ENCODE peak calls at places on chromosomes 5 and 9, in nine cellular contexts. One of them, this sample, is unnamed.

GRCh38 chr9:76576344-76576743 is 117.4 kb downstream of the GCNT1 start:
- DNase-seq in astrocyte of the cerebellum: peak
- DNase-seq in AG04450: no peak
- DNase-seq in foreskin fibroblast: peak
- DNase-seq in A549: no peak
- DNase-seq in NT2/D1: no peak
- DNase-seq in tibial artery: no peak
- DNase-seq in fibroblast of pulmonary artery: peak
- DNase-seq in heart right ventricle: no peak
- DNase-seq in this sample: peak

GRCh38 chr5:171840701-171841522 is 55.3 kb downstream of the SMIM23 start:
- DNase-seq in astrocyte of the cerebellum: no peak
- DNase-seq in A549: no peak
- DNase-seq in NT2/D1: no peak
- DNase-seq in foreskin fibroblast: no peak
- DNase-seq in heart right ventricle: no peak
- DNase-seq in tibial artery: no peak
- DNase-seq in fibroblast of pulmonary artery: no peak
- DNase-seq in AG04450: no peak
- DNase-seq in this sample: no peak

GRCh38 chr5:134142088-134142487 is 27.6 kb downstream of the TCF7 start:
- DNase-seq in astrocyte of the cerebellum: no peak
- DNase-seq in heart right ventricle: no peak
- DNase-seq in tibial artery: peak
- DNase-seq in A549: no peak
- DNase-seq in fibroblast of pulmonary artery: no peak
- DNase-seq in AG04450: no peak
- DNase-seq in NT2/D1: no peak
- DNase-seq in foreskin fibroblast: no peak
- DNase-seq in this sample: no peak

GRCh38 chr9:112348993-112349333 is 15.5 kb upstream of the PTBP3 start:
- DNase-seq in AG04450: no peak
- DNase-seq in astrocyte of the cerebellum: no peak
- DNase-seq in foreskin fibroblast: no peak
- DNase-seq in fibroblast of pulmonary artery: no peak
- DNase-seq in tibial artery: no peak
- DNase-seq in heart right ventricle: no peak
- DNase-seq in NT2/D1: no peak
- DNase-seq in A549: no peak
- DNase-seq in this sample: no peak

GRCh38 chr9:127351182-127352166 is 45.5 kb upstream of the SLC2A8 start:
- DNase-seq in NT2/D1: no peak
- DNase-seq in heart right ventricle: no peak
- DNase-seq in fibroblast of pulmonary artery: no peak
- DNase-seq in astrocyte of the cerebellum: no peak
- DNase-seq in tibial artery: no peak
- DNase-seq in A549: no peak
- DNase-seq in AG04450: no peak
- DNase-seq in foreskin fibroblast: no peak
- DNase-seq in this sample: no peak

GRCh38 chr5:6540111-6540830 is 91.6 kb downstream of the UBE2QL1 start:
- DNase-seq in astrocyte of the cerebellum: no peak
- DNase-seq in tibial artery: no peak
- DNase-seq in foreskin fibroblast: no peak
- DNase-seq in AG04450: no peak
- DNase-seq in A549: no peak
- DNase-seq in fibroblast of pulmonary artery: no peak
- DNase-seq in NT2/D1: no peak
- DNase-seq in heart right ventricle: no peak
- DNase-seq in this sample: no peak

GRCh38 chr5:80070338-80071056 is 35.3 kb downstream of the THBS4 start:
- DNase-seq in tibial artery: no peak
- DNase-seq in NT2/D1: no peak
- DNase-seq in heart right ventricle: no peak
- DNase-seq in fibroblast of pulmonary artery: no peak
- DNase-seq in foreskin fibroblast: peak
- DNase-seq in astrocyte of the cerebellum: no peak
- DNase-seq in A549: no peak
- DNase-seq in AG04450: no peak
- DNase-seq in this sample: no peak

GRCh38 chr5:120926471-120926870 is 462.4 kb downstream of the PRR16 start:
- DNase-seq in foreskin fibroblast: no peak
- DNase-seq in NT2/D1: no peak
- DNase-seq in astrocyte of the cerebellum: no peak
- DNase-seq in A549: no peak
- DNase-seq in heart right ventricle: no peak
- DNase-seq in AG04450: no peak
- DNase-seq in fibroblast of pulmonary artery: no peak
- DNase-seq in tibial artery: no peak
- DNase-seq in this sample: no peak

GRCh38 chr9:6133346-6134063 is 82.1 kb upstream of the IL33 start:
- DNase-seq in NT2/D1: no peak
- DNase-seq in fibroblast of pulmonary artery: no peak
- DNase-seq in AG04450: no peak
- DNase-seq in A549: no peak
- DNase-seq in astrocyte of the cerebellum: peak
- DNase-seq in foreskin fibroblast: no peak
- DNase-seq in heart right ventricle: no peak
- DNase-seq in tibial artery: no peak
- DNase-seq in this sample: no peak

GRCh38 chr5:18270635-18271338 is 636.5 kb downstream of the TAF11L14 start:
- DNase-seq in heart right ventricle: no peak
- DNase-seq in NT2/D1: no peak
- DNase-seq in astrocyte of the cerebellum: peak
- DNase-seq in foreskin fibroblast: no peak
- DNase-seq in AG04450: no peak
- DNase-seq in tibial artery: no peak
- DNase-seq in fibroblast of pulmonary artery: no peak
- DNase-seq in A549: no peak
- DNase-seq in this sample: no peak

GRCh38 chr9:18543406-18543965 is 69.5 kb downstream of the ADAMTSL1 start:
- DNase-seq in heart right ventricle: no peak
- DNase-seq in tibial artery: no peak
- DNase-seq in NT2/D1: no peak
- DNase-seq in fibroblast of pulmonary artery: peak
- DNase-seq in foreskin fibroblast: peak
- DNase-seq in astrocyte of the cerebellum: peak
- DNase-seq in AG04450: peak
- DNase-seq in A549: no peak
- DNase-seq in this sample: peak

GRCh38 chr5:176596689-176597416 is 13.1 kb downstream of the GPRIN1 start:
- DNase-seq in heart right ventricle: peak
- DNase-seq in A549: no peak
- DNase-seq in tibial artery: no peak
- DNase-seq in foreskin fibroblast: peak
- DNase-seq in AG04450: no peak
- DNase-seq in fibroblast of pulmonary artery: peak
- DNase-seq in NT2/D1: no peak
- DNase-seq in astrocyte of the cerebellum: no peak
- DNase-seq in this sample: no peak

DNA sequence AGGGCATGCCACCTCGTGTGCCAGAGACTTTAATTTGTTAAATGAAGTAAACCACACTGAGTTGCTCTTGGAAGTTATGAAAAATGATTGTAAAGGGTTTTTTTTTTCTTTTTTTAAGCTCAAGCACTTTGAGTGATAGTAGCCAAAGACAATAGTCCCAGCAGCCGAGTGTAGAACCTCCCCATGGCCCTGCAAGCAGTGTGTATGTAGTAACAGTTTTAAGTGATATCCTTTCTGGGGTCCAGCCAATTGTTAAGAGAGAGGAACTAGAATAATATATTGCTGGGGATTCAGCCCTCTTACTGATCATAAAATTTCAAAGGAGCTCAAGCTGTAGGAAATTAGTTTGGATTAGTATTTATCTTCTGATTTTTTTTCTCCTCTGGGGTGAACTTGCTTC is 43.1 kb downstream of the NPR3 start:
- DNase-seq in fibroblast of pulmonary artery: no peak
- DNase-seq in NT2/D1: no peak
- DNase-seq in astrocyte of the cerebellum: no peak
- DNase-seq in AG04450: no peak
- DNase-seq in foreskin fibroblast: no peak
- DNase-seq in tibial artery: no peak
- DNase-seq in heart right ventricle: no peak
- DNase-seq in A549: no peak
- DNase-seq in this sample: no peak
- H3K4me3 ChIP-seq in fibroblast of pulmonary artery: no peak
- H3K4me3 ChIP-seq in NT2/D1: no peak
- H3K4me3 ChIP-seq in astrocyte of the cerebellum: no peak
- H3K4me3 ChIP-seq in AG04450: no peak
- H3K4me3 ChIP-seq in foreskin fibroblast: no peak
- H3K4me3 ChIP-seq in tibial artery: no peak
- H3K4me3 ChIP-seq in heart right ventricle: no peak
- H3K4me3 ChIP-seq in A549: no peak
- H3K4me3 ChIP-seq in this sample: no peak

GRCh38 chr9:114060070-114060469 is 18.0 kb downstream of the AMBP start:
- DNase-seq in AG04450: no peak
- DNase-seq in A549: no peak
- DNase-seq in astrocyte of the cerebellum: no peak
- DNase-seq in fibroblast of pulmonary artery: no peak
- DNase-seq in NT2/D1: no peak
- DNase-seq in tibial artery: peak
- DNase-seq in heart right ventricle: no peak
- DNase-seq in foreskin fibroblast: no peak
- DNase-seq in this sample: no peak
- H3K4me3 ChIP-seq in AG04450: no peak
- H3K4me3 ChIP-seq in A549: no peak
- H3K4me3 ChIP-seq in astrocyte of the cerebellum: no peak
- H3K4me3 ChIP-seq in fibroblast of pulmonary artery: no peak
- H3K4me3 ChIP-seq in NT2/D1: no peak
- H3K4me3 ChIP-seq in tibial artery: no peak
- H3K4me3 ChIP-seq in heart right ventricle: no peak
- H3K4me3 ChIP-seq in foreskin fibroblast: no peak
- H3K4me3 ChIP-seq in this sample: no peak

GRCh38 chr5:145936401-145937131 is at the start of gene SH3RF2:
- DNase-seq in AG04450: peak
- DNase-seq in NT2/D1: peak
- DNase-seq in heart right ventricle: peak
- DNase-seq in fibroblast of pulmonary artery: peak
- DNase-seq in astrocyte of the cerebellum: peak
- DNase-seq in A549: peak
- DNase-seq in foreskin fibroblast: peak
- DNase-seq in tibial artery: peak
- DNase-seq in this sample: peak

GRCh38 chr5:145934276-145934675 is 2.1 kb upstream of the SH3RF2 start:
- DNase-seq in astrocyte of the cerebellum: no peak
- DNase-seq in AG04450: no peak
- DNase-seq in fibroblast of pulmonary artery: no peak
- DNase-seq in tibial artery: no peak
- DNase-seq in A549: no peak
- DNase-seq in foreskin fibroblast: no peak
- DNase-seq in NT2/D1: no peak
- DNase-seq in heart right ventricle: no peak
- DNase-seq in this sample: no peak

GRCh38 chr5:145938699-145939531 is 2.5 kb downstream of the SH3RF2 start:
- DNase-seq in astrocyte of the cerebellum: peak
- DNase-seq in heart right ventricle: no peak
- DNase-seq in fibroblast of pulmonary artery: no peak
- DNase-seq in tibial artery: no peak
- DNase-seq in NT2/D1: no peak
- DNase-seq in AG04450: no peak
- DNase-seq in foreskin fibroblast: no peak
- DNase-seq in A549: no peak
- DNase-seq in this sample: no peak

GRCh38 chr5:145939532-145940065 is 3.2 kb downstream of the SH3RF2 start:
- DNase-seq in AG04450: no peak
- DNase-seq in fibroblast of pulmonary artery: no peak
- DNase-seq in NT2/D1: no peak
- DNase-seq in astrocyte of the cerebellum: no peak
- DNase-seq in heart right ventricle: no peak
- DNase-seq in tibial artery: no peak
- DNase-seq in A549: no peak
- DNase-seq in foreskin fibroblast: no peak
- DNase-seq in this sample: no peak

DNA sequence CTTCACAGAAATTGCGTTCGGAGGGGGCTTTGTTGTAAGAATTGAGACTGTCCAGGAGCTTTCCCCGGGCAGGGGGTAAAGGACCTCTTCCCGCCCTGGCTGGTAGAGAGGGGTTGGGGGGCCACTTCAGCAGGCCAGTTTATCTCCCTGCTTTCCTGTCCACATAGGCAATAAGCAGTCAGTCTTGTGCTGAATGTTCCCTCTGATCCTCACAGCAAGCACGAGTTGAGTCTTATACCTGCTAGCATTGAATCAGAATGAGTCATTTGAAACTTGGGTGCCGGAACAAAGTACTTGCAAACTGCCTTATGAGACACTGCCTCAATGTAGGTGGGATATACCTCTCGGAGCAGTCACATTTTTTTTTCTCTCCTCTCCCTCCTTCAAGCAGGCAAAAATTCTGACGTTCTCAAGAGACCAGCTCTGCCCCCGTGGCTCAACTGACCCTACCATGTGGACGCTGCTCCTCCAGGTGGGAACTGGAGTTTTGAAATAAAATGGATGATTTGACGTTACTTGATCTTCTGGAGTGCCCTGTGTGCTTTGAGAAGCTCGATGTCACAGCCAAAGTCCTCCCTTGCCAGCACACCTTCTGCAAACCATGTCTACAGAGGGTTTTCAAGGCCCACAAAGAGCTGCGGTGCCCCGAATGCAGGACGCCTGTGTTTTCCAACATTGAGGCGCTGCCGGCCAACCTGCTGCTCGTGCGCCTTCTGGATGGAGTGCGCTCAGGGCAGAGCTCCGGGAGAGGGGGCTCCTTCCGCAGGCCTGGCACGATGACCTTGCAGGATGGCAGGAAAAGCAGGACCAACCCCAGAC is 1.3 kb downstream of the SH3RF2 start:
- DNase-seq in AG04450: no peak
- DNase-seq in NT2/D1: no peak
- DNase-seq in astrocyte of the cerebellum: peak
- DNase-seq in foreskin fibroblast: no peak
- DNase-seq in heart right ventricle: no peak
- DNase-seq in tibial artery: no peak
- DNase-seq in A549: peak
- DNase-seq in fibroblast of pulmonary artery: peak
- DNase-seq in this sample: no peak
- H3K4me3 ChIP-seq in AG04450: no peak
- H3K4me3 ChIP-seq in NT2/D1: no peak
- H3K4me3 ChIP-seq in astrocyte of the cerebellum: peak
- H3K4me3 ChIP-seq in foreskin fibroblast: no peak
- H3K4me3 ChIP-seq in heart right ventricle: peak
- H3K4me3 ChIP-seq in tibial artery: peak
- H3K4me3 ChIP-seq in A549: peak
- H3K4me3 ChIP-seq in fibroblast of pulmonary artery: peak
- H3K4me3 ChIP-seq in this sample: no peak

DNA sequence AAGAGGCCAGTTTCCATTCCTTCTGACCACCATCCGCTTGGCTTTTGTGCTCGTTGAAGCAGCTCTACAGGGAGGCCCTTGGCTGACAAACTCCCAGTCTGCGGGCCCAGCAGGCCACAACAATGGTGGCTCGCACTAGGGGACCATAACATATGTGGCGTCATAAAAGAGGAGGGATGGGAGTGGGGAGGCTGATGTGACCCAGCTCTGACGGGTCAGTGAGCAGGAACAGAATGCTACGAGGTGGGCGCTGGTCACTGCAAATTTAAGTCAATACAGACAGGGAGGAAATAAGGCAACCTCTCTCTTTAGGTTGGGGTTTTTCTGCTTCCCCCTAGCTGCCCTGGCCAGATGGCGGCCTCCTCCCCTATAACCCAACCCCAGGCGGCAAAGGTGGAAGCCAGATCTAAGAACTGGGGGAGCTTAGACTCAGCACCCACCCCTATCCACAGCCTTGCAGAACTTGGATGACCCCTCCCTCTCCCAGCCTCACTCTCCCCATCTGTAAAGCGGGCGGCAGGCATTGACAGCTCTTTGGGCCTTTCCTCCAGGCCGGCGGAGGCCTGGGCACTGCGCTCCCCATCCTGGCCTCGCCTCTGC is 778 bp downstream of the FRRS1L start:
- DNase-seq in A549: no peak
- DNase-seq in fibroblast of pulmonary artery: no peak
- DNase-seq in AG04450: no peak
- DNase-seq in NT2/D1: no peak
- DNase-seq in heart right ventricle: no peak
- DNase-seq in astrocyte of the cerebellum: no peak
- DNase-seq in tibial artery: no peak
- DNase-seq in foreskin fibroblast: no peak
- DNase-seq in this sample: no peak
- H3K4me3 ChIP-seq in A549: no peak
- H3K4me3 ChIP-seq in fibroblast of pulmonary artery: no peak
- H3K4me3 ChIP-seq in AG04450: no peak
- H3K4me3 ChIP-seq in NT2/D1: peak
- H3K4me3 ChIP-seq in heart right ventricle: no peak
- H3K4me3 ChIP-seq in astrocyte of the cerebellum: peak
- H3K4me3 ChIP-seq in tibial artery: no peak
- H3K4me3 ChIP-seq in foreskin fibroblast: no peak
- H3K4me3 ChIP-seq in this sample: no peak

This sample was measured in skeletal muscle cell.